ENCODE peak calls at places on chromosomes 13 and 19, in ten cellular contexts. D, R, S, F, J, E, X, U, V and Y are unnamed samples.
A peak's percentile ranks its signal among the peaks of the same experiment; 100 is the strongest.

GRCh38 chr13:82356667-82357066 is 1525.6 kb downstream of the SLITRK1 start:
- DNase-seq in D (peak; percentile 11), R (no peak), S (no peak), F (peak; percentile 28), J (no peak), E (no peak), X (no peak), U (no peak), V (no peak), Y (no peak)

GRCh38 chr19:35249848-35250711 is 1.3 kb downstream of the LSR start:
- DNase-seq in D (no peak), R (no peak), S (no peak), F (no peak), J (no peak), E (no peak), X (no peak), U (no peak), V (no peak), Y (no peak)

GRCh38 chr19:37817180-37817911 is 38.0 kb upstream of the ZNF573 start:
- DNase-seq in D (peak; percentile 51), R (no peak), S (peak; percentile 89), F (peak; percentile 95), J (no peak), E (peak; percentile 34), X (peak; percentile 89), U (no peak), V (no peak), Y (no peak)

GRCh38 chr13:45333973-45334922 is 6.7 kb downstream of the TPT1 start:
- DNase-seq in D (no peak), R (no peak), S (no peak), F (peak; percentile 27), J (peak; percentile 46), E (peak; percentile 47), X (no peak), U (no peak), V (no peak), Y (no peak)

GRCh38 chr19:31354316-31354715 is 5.1 kb upstream of the TSHZ3 start:
- DNase-seq in D (no peak), R (no peak), S (peak; percentile 55), F (peak; percentile 53), J (no peak), E (no peak), X (no peak), U (no peak), V (no peak), Y (no peak)

GRCh38 chr13:98143601-98144500 is 957 bp downstream of the FARP1 start:
- DNase-seq in D (peak; percentile 58), R (no peak), S (peak; percentile 77), F (peak; percentile 53), J (no peak), E (no peak), X (peak; percentile 17), U (no peak), V (peak; percentile 21), Y (no peak)

GRCh38 chr13:27619711-27620376 is 485 bp downstream of the LNX2 start:
- DNase-seq in D (peak; percentile 43), R (no peak), S (no peak), F (peak; percentile 43), J (peak; percentile 72), E (peak; percentile 11), X (peak; percentile 37), U (no peak), V (no peak), Y (no peak)

GRCh38 chr13:94239135-94239534 is 240.3 kb downstream of the DCT start:
- DNase-seq in D (peak; percentile 78), R (no peak), S (no peak), F (no peak), J (no peak), E (peak; percentile 78), X (no peak), U (peak; percentile 11), V (peak; percentile 10), Y (no peak)

GRCh38 chr19:869245-870177 is 10.0 kb downstream of the CFD start:
- DNase-seq in D (peak; percentile 91), R (peak; percentile 80), S (no peak), F (no peak), J (no peak), E (peak; percentile 88), X (peak; percentile 67), U (peak; percentile 90), V (peak; percentile 79), Y (peak; percentile 90)

GRCh38 chr19:4380254-4380727 is 20.1 kb downstream of the SH3GL1 start:
- DNase-seq in D (no peak), R (no peak), S (peak; percentile 48), F (no peak), J (peak; percentile 66), E (no peak), X (peak; percentile 60), U (no peak), V (no peak), Y (no peak)

GRCh38 chr13:50156722-50157121 is 141.5 kb downstream of the KCNRG start:
- DNase-seq in D (no peak), R (peak; percentile 45), S (no peak), F (peak; percentile 23), J (no peak), E (peak; percentile 9), X (peak; percentile 25), U (no peak), V (no peak), Y (no peak)

GRCh38 chr19:52673014-52673413 is 34.9 kb upstream of the ZNF83 start:
- DNase-seq in D (no peak), R (no peak), S (no peak), F (no peak), J (no peak), E (no peak), X (no peak), U (no peak), V (no peak), Y (no peak)

GRCh38 chr13:110347088-110347487 is 40.0 kb downstream of the COL4A2 start:
- DNase-seq in D (no peak), R (no peak), S (no peak), F (no peak), J (no peak), E (no peak), X (no peak), U (no peak), V (no peak), Y (no peak)

GRCh38 chr13:49112782-49113525 is 107.2 kb upstream of the MLNR start:
- DNase-seq in D (peak; percentile 33), R (no peak), S (peak; percentile 56), F (peak; percentile 75), J (peak; percentile 34), E (no peak), X (no peak), U (no peak), V (no peak), Y (no peak)
- H3K4me3 ChIP-seq in D (no peak overlapping the region), R (peak overlapping the region; percentile 28), S (peak overlapping the region; percentile 8), F (peak overlapping the region; percentile 48), J (peak overlapping the region; percentile 36), E (peak overlapping the region; percentile 23), X (no peak overlapping the region), U (peak overlapping the region; percentile 35), V (no peak overlapping the region), Y (peak overlapping the region; percentile 40)

GRCh38 chr13:40968416-40969000 is 50.6 kb downstream of the ELF1 start:
- DNase-seq in D (no peak), R (no peak), S (no peak), F (no peak), J (no peak), E (no peak), X (no peak), U (no peak), V (no peak), Y (no peak)

GRCh38 chr13:40969169-40969901 is 49.8 kb downstream of the ELF1 start:
- DNase-seq in D (no peak), R (no peak), S (no peak), F (no peak), J (no peak), E (no peak), X (no peak), U (no peak), V (no peak), Y (no peak)

GRCh38 chr13:40971321-40971720 is 47.8 kb downstream of the ELF1 start:
- DNase-seq in D (no peak), R (no peak), S (no peak), F (no peak), J (no peak), E (no peak), X (no peak), U (no peak), V (no peak), Y (no peak)

GRCh38 chr13:40973409-40973808 is 45.7 kb downstream of the ELF1 start:
- DNase-seq in D (no peak), R (no peak), S (no peak), F (no peak), J (no peak), E (no peak), X (no peak), U (no peak), V (no peak), Y (no peak)

GRCh38 chr13:40970803-40971202 is 48.3 kb downstream of the ELF1 start:
- DNase-seq in D (no peak), R (no peak), S (no peak), F (no peak), J (no peak), E (no peak), X (no peak), U (no peak), V (no peak), Y (no peak)
- H3K4me3 ChIP-seq in D (no peak overlapping the region), R (no peak overlapping the region), S (no peak overlapping the region), F (no peak overlapping the region), J (no peak overlapping the region), E (no peak overlapping the region), X (no peak overlapping the region), U (no peak overlapping the region), V (no peak overlapping the region), Y (no peak overlapping the region)

DNA sequence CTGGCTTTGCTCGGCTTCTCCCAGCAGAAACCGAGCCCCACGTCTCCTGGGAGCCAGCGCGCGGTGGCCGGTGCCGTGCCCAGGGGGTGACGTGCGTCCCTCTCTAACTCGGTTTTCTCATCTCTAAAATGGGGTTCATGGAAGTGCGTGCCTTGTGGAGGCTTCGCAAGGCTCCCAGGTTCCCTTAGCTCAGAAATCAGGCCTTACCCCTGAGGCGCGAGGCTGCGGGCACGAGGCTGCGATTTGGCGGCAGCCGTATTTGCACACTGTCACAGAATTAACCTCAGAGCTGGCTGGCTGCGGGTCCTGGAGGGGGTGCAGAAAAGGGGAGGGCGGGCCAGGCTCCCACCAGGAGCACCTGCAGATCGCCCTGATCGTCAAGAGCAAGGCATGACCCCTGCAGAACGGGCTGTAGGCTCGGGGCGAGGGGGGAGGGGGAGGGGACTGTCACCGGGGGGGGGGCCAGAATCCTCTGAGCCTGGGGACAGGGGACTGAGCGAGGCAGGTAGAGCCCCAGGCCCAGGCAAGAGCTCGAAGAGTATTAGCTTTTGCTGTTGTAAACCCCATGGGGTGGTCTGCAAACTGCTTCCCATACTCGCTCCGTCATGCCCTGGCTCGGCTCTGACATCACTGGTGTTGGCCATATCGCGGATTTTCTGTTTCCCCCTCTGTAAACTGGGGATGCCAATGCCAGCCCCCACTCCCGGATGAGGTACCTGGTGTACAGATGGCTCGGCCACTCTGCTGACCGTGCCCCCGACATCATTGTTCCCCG is 62.2 kb downstream of the CCNE1 start:
- DNase-seq in D (no peak), R (no peak), S (peak; percentile 69), F (no peak), J (peak; percentile 20), E (no peak), X (no peak), U (no peak), V (no peak), Y (no peak)
- H3K4me3 ChIP-seq in D (peak overlapping the region; percentile 52), R (peak overlapping the region; percentile 13), S (peak overlapping the region; percentile 58), F (peak overlapping the region; percentile 76), J (no peak overlapping the region), E (no peak overlapping the region), X (peak overlapping the region; percentile 44), U (peak overlapping the region; percentile 17), V (peak overlapping the region; percentile 15), Y (no peak overlapping the region)

GRCh38 chr19:18233224-18233825 is 7.1 kb upstream of the PDE4C start:
- DNase-seq in D (peak; percentile 72), R (no peak), S (peak; percentile 98), F (peak; percentile 93), J (peak; percentile 80), E (no peak), X (no peak), U (no peak), V (no peak), Y (no peak)
- H3K4me3 ChIP-seq in D (no peak overlapping the region), R (no peak overlapping the region), S (peak overlapping the region; percentile 38), F (peak overlapping the region; percentile 72), J (no peak overlapping the region), E (no peak overlapping the region), X (no peak overlapping the region), U (no peak overlapping the region), V (no peak overlapping the region), Y (no peak overlapping the region)